ENCODE peak calls at places on chromosomes 1 and 21, in four cellular contexts. L is Karpas-422, R is AG04450, G is pancreas. A is an unnamed sample.
A peak's percentile ranks its signal among the peaks of the same experiment; 100 is the strongest.

GRCh38 chr1:29767088-29767685 is 530.9 kb downstream of the PTPRU start:
- DNase-seq in L (no peak), R (no peak), G (no peak), A (no peak)

GRCh38 chr1:150765229-150765976 is at the start of gene CTSS:
- DNase-seq in L (peak; percentile 95), R (no peak), G (no peak), A (no peak)

GRCh38 chr1:64828829-64829228 is 84.0 kb downstream of the RAVER2 start:
- DNase-seq in L (no peak), R (no peak), G (no peak), A (no peak)

GRCh38 chr1:3380465-3380864 is 74.0 kb upstream of the ARHGEF16 start:
- DNase-seq in L (no peak), R (no peak), G (no peak), A (no peak)

GRCh38 chr1:230744382-230744781 is 2.8 kb upstream of the CAPN9 start:
- DNase-seq in L (no peak), R (peak; percentile 39), G (no peak), A (no peak)

GRCh38 chr1:52033190-52034049 is at the start of gene KTI12:
- DNase-seq in L (peak; percentile 97), R (peak; percentile 79), G (peak; percentile 82), A (peak; percentile 73)

GRCh38 chr21:25464275-25464674 is 143.0 kb downstream of the MRPL39 start:
- DNase-seq in L (no peak), R (no peak), G (no peak), A (no peak)

GRCh38 chr1:94855307-94855700 is 35.1 kb downstream of the SLC44A3 start:
- DNase-seq in L (no peak), R (no peak), G (no peak), A (no peak)

GRCh38 chr1:227273557-227273956 is 44.7 kb downstream of the CDC42BPA start:
- DNase-seq in L (peak; percentile 66), R (no peak), G (peak; percentile 42), A (no peak)

GRCh38 chr1:224565611-224566406 is 50.3 kb upstream of the CNIH3 start:
- DNase-seq in L (no peak), R (no peak), G (no peak), A (no peak)

GRCh38 chr1:241614144-241614543 is 26.0 kb downstream of the CHML start:
- DNase-seq in L (no peak), R (no peak), G (no peak), A (no peak)
- H3K27ac ChIP-seq in L (no peak overlapping the region), R (no peak overlapping the region), G (no peak overlapping the region), A (no peak overlapping the region)

GRCh38 chr1:193562121-193562520 is 375.7 kb upstream of the B3GALT2 start:
- DNase-seq in L (no peak), R (no peak), G (no peak), A (no peak)
- H3K27ac ChIP-seq in L (no peak overlapping the region), R (no peak overlapping the region), G (no peak overlapping the region), A (no peak overlapping the region)

GRCh38 chr1:110424699-110425098 is 17.2 kb upstream of the LAMTOR5 start:
- DNase-seq in L (no peak), R (no peak), G (no peak), A (no peak)
- H3K27ac ChIP-seq in L (no peak overlapping the region), R (no peak overlapping the region), G (no peak overlapping the region), A (no peak overlapping the region)

DNA sequence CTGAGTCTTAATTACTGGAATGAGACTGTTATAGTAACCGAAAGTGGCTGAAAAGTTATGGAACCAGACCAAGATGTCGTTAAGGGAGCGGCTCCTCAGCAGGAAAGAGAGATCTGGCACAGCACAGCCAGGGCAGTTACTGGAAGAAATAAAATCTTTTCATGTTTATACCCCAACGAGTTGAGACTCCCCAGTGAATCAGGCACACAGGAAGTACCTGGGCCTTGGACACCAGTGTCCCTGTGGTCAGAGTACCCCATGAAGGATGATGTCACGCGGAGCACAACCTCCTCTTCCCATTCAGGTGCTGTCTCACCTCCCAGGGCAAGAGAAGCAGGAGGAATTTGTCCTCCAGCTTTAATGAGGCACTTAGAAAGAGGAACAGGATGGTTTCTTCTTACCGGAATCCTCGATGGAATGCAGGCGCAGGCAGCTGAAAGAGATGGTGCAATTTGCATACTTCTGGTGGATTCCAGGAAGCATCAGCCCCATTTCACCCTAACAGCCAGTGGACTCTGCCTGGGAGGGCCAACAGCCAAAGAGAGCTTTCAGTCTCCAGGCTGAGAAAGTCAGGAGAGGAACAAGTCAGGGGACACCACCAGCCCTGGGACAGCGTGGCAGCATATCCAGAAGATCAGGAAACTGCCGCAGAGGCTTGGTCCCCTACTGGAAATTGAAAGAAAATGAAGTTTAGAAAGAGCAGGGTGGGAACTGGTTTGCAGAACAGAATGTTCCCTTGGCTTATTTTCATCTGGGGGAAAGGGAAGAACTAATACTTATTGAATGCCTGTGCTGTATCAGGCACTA is 35.9 kb upstream of the CTTNBP2NL start:
- DNase-seq in L (no peak), R (peak; percentile 69), G (no peak), A (no peak)
- H3K27ac ChIP-seq in L (no peak overlapping the region), R (peak overlapping the region; percentile 93), G (no peak overlapping the region), A (peak overlapping the region; percentile 31)

DNA sequence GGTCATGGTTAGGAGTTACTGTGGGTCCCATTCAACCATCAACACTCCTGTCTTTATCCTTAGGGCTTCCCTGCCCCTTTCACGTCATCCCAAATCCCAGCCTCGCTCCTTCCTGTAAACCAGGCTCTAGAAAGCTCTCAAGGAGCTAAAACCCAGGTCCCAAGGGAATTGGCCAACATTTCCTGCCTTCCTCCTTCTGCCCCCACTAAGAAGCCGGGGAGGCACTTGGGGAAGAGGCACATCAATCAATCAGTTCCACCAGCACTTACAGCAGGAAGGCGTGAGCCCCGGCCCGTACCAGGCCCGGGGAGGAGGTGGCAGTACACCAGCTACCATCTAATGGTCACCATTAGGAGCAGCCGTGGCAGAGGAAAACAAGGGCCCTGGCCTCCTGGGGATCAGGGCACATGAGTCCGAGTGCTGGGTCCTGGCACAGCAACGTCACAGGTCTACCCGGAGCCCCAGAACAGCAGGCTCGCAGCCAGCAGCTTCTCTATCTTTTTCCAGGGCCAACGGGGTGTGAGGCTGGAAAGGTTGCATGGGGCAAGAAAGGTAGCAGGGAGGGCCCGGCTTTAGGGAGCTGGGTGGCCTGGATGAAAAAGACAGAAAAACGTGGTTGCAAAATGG is 108.6 kb downstream of the CASZ1 start:
- DNase-seq in L (no peak), R (no peak), G (no peak), A (no peak)
- H3K27ac ChIP-seq in L (no peak overlapping the region), R (no peak overlapping the region), G (peak overlapping the region; percentile 92), A (no peak overlapping the region)

DNA sequence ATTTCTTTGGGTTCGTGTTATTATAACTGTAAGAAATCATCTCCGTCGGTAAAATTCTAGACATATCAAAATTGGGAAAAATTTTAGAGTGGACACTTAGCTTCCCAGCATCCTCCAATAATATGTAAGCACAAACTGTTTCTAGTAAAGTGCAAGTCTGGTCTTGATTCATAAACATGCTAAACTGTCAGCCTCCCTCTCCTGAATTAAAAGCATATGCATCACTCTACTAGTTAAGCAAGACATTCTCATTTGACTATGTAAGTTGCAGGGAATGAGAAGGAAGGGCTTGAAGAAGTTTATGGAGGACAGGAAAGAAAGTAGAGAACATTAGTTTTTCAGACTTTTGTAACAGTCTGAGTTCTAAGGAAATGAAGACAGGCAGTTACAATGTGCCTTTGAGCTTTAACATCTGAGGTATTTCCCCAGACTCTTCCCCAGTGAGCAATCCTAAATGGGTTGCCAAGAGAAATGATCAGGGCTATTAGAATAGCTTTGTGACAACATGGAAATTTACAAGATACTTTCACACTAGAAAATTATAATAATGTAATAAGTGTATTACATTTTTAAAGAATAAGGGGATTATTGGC is 90.0 kb downstream of the TYW3 start:
- DNase-seq in L (no peak), R (no peak), G (no peak), A (no peak)
- H3K27ac ChIP-seq in L (no peak overlapping the region), R (no peak overlapping the region), G (no peak overlapping the region), A (no peak overlapping the region)

DNA sequence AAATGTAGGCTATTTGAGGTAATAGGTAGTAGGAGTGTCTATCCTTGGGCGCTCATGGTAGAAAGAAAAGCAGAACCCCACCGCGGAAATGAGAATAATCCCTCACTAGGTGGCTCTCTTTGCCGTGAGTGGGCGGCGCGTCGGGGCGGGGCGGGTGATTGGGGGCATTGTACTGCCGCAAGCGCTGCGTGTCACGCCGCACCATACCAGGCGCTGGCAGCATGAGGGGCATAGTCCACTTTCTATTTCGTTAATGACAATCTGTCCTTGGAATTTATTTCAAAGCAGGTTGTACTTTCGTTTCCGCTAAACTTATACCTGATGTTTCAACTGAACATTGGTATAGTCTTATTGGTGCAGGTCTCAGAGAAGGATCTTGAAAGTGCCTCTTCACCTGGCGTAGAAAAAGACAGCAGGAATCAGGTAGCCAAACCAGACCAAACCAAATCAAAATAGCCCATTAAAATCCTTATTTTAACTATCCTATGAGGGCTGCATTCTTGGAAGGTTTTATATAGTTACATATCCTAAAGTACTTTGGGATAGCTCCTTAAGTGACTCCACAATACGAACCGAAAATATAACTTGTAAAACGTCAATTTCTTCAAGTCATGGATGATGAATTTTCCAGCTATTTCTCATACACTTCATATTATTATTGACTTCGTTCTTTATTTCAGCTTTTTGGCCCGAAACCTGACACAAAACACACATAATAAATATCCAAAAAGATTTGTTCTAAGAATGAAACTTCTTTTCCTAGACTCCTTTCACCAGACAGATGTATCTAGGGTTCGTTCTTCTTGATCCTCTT is 1.9 kb upstream of the SMG7 start:
- DNase-seq in L (peak; percentile 94), R (no peak), G (peak; percentile 89), A (peak; percentile 17)
- H3K27ac ChIP-seq in L (peak overlapping the region; percentile 81), R (no peak overlapping the region), G (peak overlapping the region; percentile 97), A (peak overlapping the region; percentile 97)